ENCODE peak calls at places on chromosomes 7 and 10, in ten cellular contexts. One of them, this sample, is unnamed.

GRCh38 chr10:113091921-113092320 is 141.9 kb downstream of the TCF7L2 start:
- DNase-seq in Caco-2: no peak
- DNase-seq in WERI-Rb-1: no peak
- DNase-seq in kidney: no peak
- DNase-seq in ovary: no peak
- DNase-seq in PC-3: no peak
- DNase-seq in breast epithelium: no peak
- DNase-seq in uterus: no peak
- DNase-seq in heart right ventricle: no peak
- DNase-seq in heart left ventricle: no peak
- DNase-seq in this sample: no peak

GRCh38 chr7:104306788-104307187 is 21.6 kb upstream of the LHFPL3 start:
- DNase-seq in Caco-2: no peak
- DNase-seq in kidney: no peak
- DNase-seq in uterus: no peak
- DNase-seq in WERI-Rb-1: no peak
- DNase-seq in heart right ventricle: no peak
- DNase-seq in ovary: no peak
- DNase-seq in breast epithelium: no peak
- DNase-seq in PC-3: no peak
- DNase-seq in heart left ventricle: no peak
- DNase-seq in this sample: no peak

GRCh38 chr10:110304394-110304779 is 333 bp downstream of the SMNDC1 start:
- DNase-seq in uterus: no peak
- DNase-seq in Caco-2: no peak
- DNase-seq in WERI-Rb-1: no peak
- DNase-seq in PC-3: no peak
- DNase-seq in breast epithelium: no peak
- DNase-seq in ovary: no peak
- DNase-seq in kidney: no peak
- DNase-seq in heart left ventricle: no peak
- DNase-seq in heart right ventricle: no peak
- DNase-seq in this sample: no peak

GRCh38 chr10:90871279-90871760 is 454 bp upstream of the RPP30 start:
- DNase-seq in kidney: no peak
- DNase-seq in uterus: peak; percentile 34
- DNase-seq in ovary: no peak
- DNase-seq in heart left ventricle: peak; percentile 33
- DNase-seq in breast epithelium: no peak
- DNase-seq in heart right ventricle: no peak
- DNase-seq in Caco-2: peak; percentile 67
- DNase-seq in PC-3: no peak
- DNase-seq in WERI-Rb-1: peak; percentile 67
- DNase-seq in this sample: no peak

GRCh38 chr10:126851414-126851813 is 53.8 kb upstream of the DOCK1 start:
- DNase-seq in breast epithelium: no peak
- DNase-seq in heart left ventricle: no peak
- DNase-seq in uterus: no peak
- DNase-seq in ovary: no peak
- DNase-seq in WERI-Rb-1: no peak
- DNase-seq in PC-3: no peak
- DNase-seq in kidney: no peak
- DNase-seq in heart right ventricle: no peak
- DNase-seq in Caco-2: no peak
- DNase-seq in this sample: no peak

GRCh38 chr10:26457088-26457487 is 18.9 kb downstream of the APBB1IP start:
- DNase-seq in Caco-2: no peak
- DNase-seq in PC-3: no peak
- DNase-seq in heart left ventricle: no peak
- DNase-seq in kidney: no peak
- DNase-seq in ovary: no peak
- DNase-seq in uterus: no peak
- DNase-seq in breast epithelium: no peak
- DNase-seq in heart right ventricle: no peak
- DNase-seq in WERI-Rb-1: no peak
- DNase-seq in this sample: no peak

GRCh38 chr7:112484671-112485097 is 3.9 kb downstream of the LSMEM1 start:
- DNase-seq in breast epithelium: peak; percentile 40
- DNase-seq in WERI-Rb-1: no peak
- DNase-seq in kidney: peak; percentile 66
- DNase-seq in ovary: no peak
- DNase-seq in PC-3: peak; percentile 85
- DNase-seq in uterus: peak; percentile 35
- DNase-seq in heart left ventricle: no peak
- DNase-seq in heart right ventricle: no peak
- DNase-seq in Caco-2: no peak
- DNase-seq in this sample: no peak

GRCh38 chr10:110170142-110170887 is 37.1 kb upstream of the MXI1 start:
- DNase-seq in PC-3: no peak
- DNase-seq in kidney: no peak
- DNase-seq in WERI-Rb-1: no peak
- DNase-seq in uterus: no peak
- DNase-seq in ovary: no peak
- DNase-seq in heart left ventricle: peak; percentile 49
- DNase-seq in Caco-2: no peak
- DNase-seq in breast epithelium: no peak
- DNase-seq in heart right ventricle: no peak
- DNase-seq in this sample: no peak

GRCh38 chr10:70902659-70903261 is 14.4 kb upstream of the PCBD1 start:
- DNase-seq in kidney: no peak
- DNase-seq in breast epithelium: no peak
- DNase-seq in heart left ventricle: no peak
- DNase-seq in WERI-Rb-1: no peak
- DNase-seq in uterus: no peak
- DNase-seq in heart right ventricle: no peak
- DNase-seq in ovary: peak; percentile 10
- DNase-seq in Caco-2: no peak
- DNase-seq in PC-3: peak; percentile 65
- DNase-seq in this sample: no peak

GRCh38 chr10:9069136-9069535 is 1014.6 kb downstream of the GATA3 start:
- DNase-seq in WERI-Rb-1: no peak
- DNase-seq in heart right ventricle: no peak
- DNase-seq in uterus: no peak
- DNase-seq in Caco-2: no peak
- DNase-seq in PC-3: peak; percentile 81
- DNase-seq in kidney: no peak
- DNase-seq in heart left ventricle: no peak
- DNase-seq in ovary: no peak
- DNase-seq in breast epithelium: no peak
- DNase-seq in this sample: no peak

GRCh38 chr7:136009488-136010079 is 32.4 kb upstream of the MTPN start:
- DNase-seq in heart right ventricle: no peak
- DNase-seq in uterus: no peak
- DNase-seq in ovary: no peak
- DNase-seq in kidney: no peak
- DNase-seq in PC-3: peak; percentile 76
- DNase-seq in heart left ventricle: no peak
- DNase-seq in WERI-Rb-1: no peak
- DNase-seq in Caco-2: peak; percentile 60
- DNase-seq in breast epithelium: no peak
- DNase-seq in this sample: no peak

GRCh38 chr10:109740436-109740835 is 182.9 kb downstream of the XPNPEP1 start:
- DNase-seq in breast epithelium: no peak
- DNase-seq in kidney: no peak
- DNase-seq in heart right ventricle: no peak
- DNase-seq in heart left ventricle: no peak
- DNase-seq in Caco-2: no peak
- DNase-seq in WERI-Rb-1: no peak
- DNase-seq in uterus: no peak
- DNase-seq in PC-3: no peak
- DNase-seq in ovary: peak; percentile 57
- DNase-seq in this sample: no peak

GRCh38 chr10:9294865-9295264 is 1240.4 kb downstream of the GATA3 start:
- DNase-seq in ovary: no peak
- DNase-seq in Caco-2: no peak
- DNase-seq in heart right ventricle: no peak
- DNase-seq in PC-3: no peak
- DNase-seq in breast epithelium: no peak
- DNase-seq in kidney: no peak
- DNase-seq in WERI-Rb-1: no peak
- DNase-seq in uterus: no peak
- DNase-seq in heart left ventricle: no peak
- DNase-seq in this sample: no peak

GRCh38 chr10:17375936-17376584 is 78.3 kb downstream of the ST8SIA6 start:
- DNase-seq in PC-3: no peak
- DNase-seq in WERI-Rb-1: peak; percentile 14
- DNase-seq in kidney: no peak
- DNase-seq in ovary: no peak
- DNase-seq in heart left ventricle: no peak
- DNase-seq in heart right ventricle: peak; percentile 11
- DNase-seq in Caco-2: peak; percentile 35
- DNase-seq in uterus: no peak
- DNase-seq in breast epithelium: no peak
- DNase-seq in this sample: no peak

GRCh38 chr7:70069977-70070376 is 471.7 kb downstream of the AUTS2 start:
- DNase-seq in Caco-2: no peak
- DNase-seq in breast epithelium: no peak
- DNase-seq in ovary: no peak
- DNase-seq in heart left ventricle: no peak
- DNase-seq in PC-3: no peak
- DNase-seq in heart right ventricle: no peak
- DNase-seq in WERI-Rb-1: no peak
- DNase-seq in uterus: no peak
- DNase-seq in kidney: no peak
- DNase-seq in this sample: no peak

GRCh38 chr7:108442039-108442568 is 14.1 kb downstream of the NRCAM start:
- DNase-seq in heart right ventricle: no peak
- DNase-seq in kidney: no peak
- DNase-seq in PC-3: peak; percentile 66
- DNase-seq in uterus: no peak
- DNase-seq in Caco-2: no peak
- DNase-seq in heart left ventricle: no peak
- DNase-seq in ovary: no peak
- DNase-seq in WERI-Rb-1: no peak
- DNase-seq in breast epithelium: no peak
- DNase-seq in this sample: no peak

GRCh38 chr7:39428221-39428620 is 138.0 kb upstream of the YAE1 start:
- DNase-seq in uterus: no peak
- DNase-seq in breast epithelium: no peak
- DNase-seq in Caco-2: peak; percentile 30
- DNase-seq in heart right ventricle: no peak
- DNase-seq in WERI-Rb-1: no peak
- DNase-seq in ovary: no peak
- DNase-seq in kidney: no peak
- DNase-seq in PC-3: peak; percentile 78
- DNase-seq in heart left ventricle: no peak
- DNase-seq in this sample: no peak

GRCh38 chr10:76428541-76429330 is 997.3 kb downstream of the LRMDA start:
- DNase-seq in WERI-Rb-1: no peak
- DNase-seq in ovary: no peak
- DNase-seq in PC-3: peak; percentile 87
- DNase-seq in uterus: no peak
- DNase-seq in heart right ventricle: no peak
- DNase-seq in kidney: no peak
- DNase-seq in heart left ventricle: no peak
- DNase-seq in Caco-2: no peak
- DNase-seq in breast epithelium: no peak
- DNase-seq in this sample: no peak

GRCh38 chr10:8052970-8053445 is 1.5 kb upstream of the GATA3 start:
- DNase-seq in ovary: no peak
- DNase-seq in breast epithelium: no peak
- DNase-seq in WERI-Rb-1: no peak
- DNase-seq in uterus: no peak
- DNase-seq in heart left ventricle: no peak
- DNase-seq in kidney: no peak
- DNase-seq in Caco-2: no peak
- DNase-seq in heart right ventricle: no peak
- DNase-seq in PC-3: no peak
- DNase-seq in this sample: no peak
- TF ChIP-seq CTCF in ovary: no peak
- TF ChIP-seq CTCF in breast epithelium: no peak
- TF ChIP-seq CTCF in WERI-Rb-1: no peak
- TF ChIP-seq CTCF in uterus: no peak
- TF ChIP-seq CTCF in heart left ventricle: peak; percentile 71
- TF ChIP-seq CTCF in kidney: no peak
- TF ChIP-seq CTCF in Caco-2: no peak
- TF ChIP-seq CTCF in heart right ventricle: no peak
- TF ChIP-seq CTCF in PC-3: peak; percentile 60
- TF ChIP-seq CTCF in this sample: no peak

GRCh38 chr7:16062269-16062668 is 359.1 kb downstream of the CRPPA start:
- DNase-seq in PC-3: peak; percentile 65
- DNase-seq in heart left ventricle: no peak
- DNase-seq in kidney: no peak
- DNase-seq in breast epithelium: no peak
- DNase-seq in WERI-Rb-1: no peak
- DNase-seq in heart right ventricle: no peak
- DNase-seq in uterus: no peak
- DNase-seq in ovary: no peak
- DNase-seq in Caco-2: no peak
- DNase-seq in this sample: no peak
- H3K4me3 ChIP-seq in PC-3: no peak overlapping the region
- H3K4me3 ChIP-seq in heart left ventricle: no peak overlapping the region
- H3K4me3 ChIP-seq in kidney: no peak overlapping the region
- H3K4me3 ChIP-seq in breast epithelium: no peak overlapping the region
- H3K4me3 ChIP-seq in WERI-Rb-1: no peak overlapping the region
- H3K4me3 ChIP-seq in heart right ventricle: no peak overlapping the region
- H3K4me3 ChIP-seq in uterus: no peak overlapping the region
- H3K4me3 ChIP-seq in ovary: no peak overlapping the region
- H3K4me3 ChIP-seq in Caco-2: no peak overlapping the region
- H3K4me3 ChIP-seq in this sample: no peak overlapping the region

DNA sequence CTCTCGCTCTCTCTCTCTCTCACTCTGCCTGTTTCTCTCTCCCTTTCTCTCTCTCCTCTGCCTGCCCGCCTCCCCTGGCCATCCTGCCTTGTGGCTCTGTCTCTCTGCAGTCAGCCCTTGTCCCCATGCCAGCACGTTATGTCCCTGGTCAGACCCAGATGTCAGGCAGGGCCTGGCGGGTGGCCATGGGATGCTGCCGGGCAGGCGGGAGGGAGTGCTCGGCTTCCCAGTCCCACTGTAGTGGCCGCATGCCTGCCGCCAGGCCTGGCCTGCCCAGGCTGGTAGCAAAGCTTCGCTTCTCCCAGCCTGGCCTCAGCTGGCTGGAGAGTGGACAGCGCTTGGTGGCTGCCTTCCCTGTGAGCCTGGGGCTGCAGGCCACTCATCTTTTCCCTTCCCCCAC is 121.5 kb upstream of the ZNF716 start:
- DNase-seq in ovary: no peak
- DNase-seq in WERI-Rb-1: no peak
- DNase-seq in PC-3: no peak
- DNase-seq in heart left ventricle: peak; percentile 81
- DNase-seq in breast epithelium: no peak
- DNase-seq in Caco-2: no peak
- DNase-seq in kidney: peak; percentile 73
- DNase-seq in uterus: no peak
- DNase-seq in heart right ventricle: peak; percentile 84
- DNase-seq in this sample: peak; percentile 52
- H3K9me3 ChIP-seq in ovary: no peaks in the 10 kb centered on the region
- H3K9me3 ChIP-seq in WERI-Rb-1: no peaks in the 10 kb centered on the region
- H3K9me3 ChIP-seq in PC-3: no peaks in the 10 kb centered on the region
- H3K9me3 ChIP-seq in heart left ventricle: peaks cover 13% of the 10 kb centered on the region
- H3K9me3 ChIP-seq in breast epithelium: peaks cover 43% of the 10 kb centered on the region
- H3K9me3 ChIP-seq in Caco-2: no peaks in the 10 kb centered on the region
- H3K9me3 ChIP-seq in kidney: no peaks in the 10 kb centered on the region
- H3K9me3 ChIP-seq in uterus: no peaks in the 10 kb centered on the region
- H3K9me3 ChIP-seq in heart right ventricle: no peaks in the 10 kb centered on the region
- H3K9me3 ChIP-seq in this sample: no peaks in the 10 kb centered on the region

DNA sequence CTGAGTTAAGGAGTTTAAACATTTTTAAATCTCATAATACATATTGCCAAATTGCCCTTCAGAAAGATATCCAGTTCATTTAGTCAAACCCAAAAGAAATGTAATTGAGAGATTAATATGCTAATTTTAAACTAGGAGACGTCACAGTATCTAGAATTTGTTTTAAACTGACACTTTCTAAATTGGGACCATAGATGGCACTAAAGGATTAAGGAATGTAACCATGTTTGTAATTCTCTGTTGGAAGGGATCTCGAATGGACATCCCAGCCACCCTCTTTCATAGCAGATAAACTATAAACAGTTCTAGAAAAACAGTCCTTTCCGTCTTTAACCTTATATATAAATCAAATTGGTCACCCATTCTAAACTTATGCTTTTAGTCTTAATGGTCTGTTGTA is 30.0 kb upstream of the SAMD9L start:
- DNase-seq in kidney: no peak
- DNase-seq in breast epithelium: no peak
- DNase-seq in heart right ventricle: no peak
- DNase-seq in ovary: no peak
- DNase-seq in heart left ventricle: no peak
- DNase-seq in WERI-Rb-1: no peak
- DNase-seq in Caco-2: peak; percentile 27
- DNase-seq in uterus: no peak
- DNase-seq in PC-3: peak; percentile 50
- DNase-seq in this sample: no peak
- TF ChIP-seq CTCF in kidney: peak; percentile 18
- TF ChIP-seq CTCF in breast epithelium: no peak
- TF ChIP-seq CTCF in heart right ventricle: peak; percentile 21
- TF ChIP-seq CTCF in ovary: no peak
- TF ChIP-seq CTCF in heart left ventricle: no peak
- TF ChIP-seq CTCF in WERI-Rb-1: no peak
- TF ChIP-seq CTCF in Caco-2: peak; percentile 38
- TF ChIP-seq CTCF in uterus: no peak
- TF ChIP-seq CTCF in PC-3: peak; percentile 65
- TF ChIP-seq CTCF in this sample: peak; percentile 13

This sample was measured in upper lobe of right lung.